ENCODE peak calls at places on chromosomes 16 and 17, in seven cellular contexts. One of them, this sample, is unnamed.

GRCh38 chr17:32672701-32673100 is 185.9 kb downstream of the CDK5R1 start:
- DNase-seq in activated T-cell treated with anti-CD3 and anti-CD28 coated beads, Interleukin-2, amount 50 U/mL, for 48 hours: no peak
- DNase-seq in CD8-positive, alpha-beta T cell: no peak
- DNase-seq in mucosa of gallbladder: no peak
- DNase-seq in NCI-H1436: no peak
- DNase-seq in mesendoderm: no peak
- DNase-seq in CD4-positive, alpha-beta T cell: no peak
- DNase-seq in this sample: no peak

GRCh38 chr16:59543641-59544040 is 809.5 kb upstream of the GOT2 start:
- DNase-seq in activated T-cell treated with anti-CD3 and anti-CD28 coated beads, Interleukin-2, amount 50 U/mL, for 48 hours: no peak
- DNase-seq in CD8-positive, alpha-beta T cell: no peak
- DNase-seq in mucosa of gallbladder: no peak
- DNase-seq in NCI-H1436: no peak
- DNase-seq in mesendoderm: no peak
- DNase-seq in CD4-positive, alpha-beta T cell: no peak
- DNase-seq in this sample: no peak

GRCh38 chr17:61458491-61459433 is 6.5 kb downstream of the TBX4 start:
- DNase-seq in activated T-cell treated with anti-CD3 and anti-CD28 coated beads, Interleukin-2, amount 50 U/mL, for 48 hours: peak
- DNase-seq in CD8-positive, alpha-beta T cell: peak
- DNase-seq in mucosa of gallbladder: no peak
- DNase-seq in NCI-H1436: no peak
- DNase-seq in mesendoderm: peak
- DNase-seq in CD4-positive, alpha-beta T cell: no peak
- DNase-seq in this sample: no peak

GRCh38 chr16:75329933-75330332 is 78.5 kb upstream of the BCAR1 start:
- DNase-seq in activated T-cell treated with anti-CD3 and anti-CD28 coated beads, Interleukin-2, amount 50 U/mL, for 48 hours: no peak
- DNase-seq in CD8-positive, alpha-beta T cell: no peak
- DNase-seq in mucosa of gallbladder: no peak
- DNase-seq in NCI-H1436: no peak
- DNase-seq in mesendoderm: no peak
- DNase-seq in CD4-positive, alpha-beta T cell: no peak
- DNase-seq in this sample: no peak

GRCh38 chr17:34252890-34253525 is 2.1 kb upstream of the CCL2 start:
- DNase-seq in activated T-cell treated with anti-CD3 and anti-CD28 coated beads, Interleukin-2, amount 50 U/mL, for 48 hours: no peak
- DNase-seq in CD8-positive, alpha-beta T cell: no peak
- DNase-seq in mucosa of gallbladder: no peak
- DNase-seq in NCI-H1436: no peak
- DNase-seq in mesendoderm: no peak
- DNase-seq in CD4-positive, alpha-beta T cell: no peak
- DNase-seq in this sample: no peak

GRCh38 chr17:2383628-2384167 is 17.2 kb downstream of the MNT start:
- DNase-seq in activated T-cell treated with anti-CD3 and anti-CD28 coated beads, Interleukin-2, amount 50 U/mL, for 48 hours: no peak
- DNase-seq in CD8-positive, alpha-beta T cell: no peak
- DNase-seq in mucosa of gallbladder: no peak
- DNase-seq in NCI-H1436: no peak
- DNase-seq in mesendoderm: no peak
- DNase-seq in CD4-positive, alpha-beta T cell: no peak
- DNase-seq in this sample: no peak

GRCh38 chr16:11032922-11033291 is 88.5 kb downstream of the CLEC16A start:
- DNase-seq in activated T-cell treated with anti-CD3 and anti-CD28 coated beads, Interleukin-2, amount 50 U/mL, for 48 hours: no peak
- DNase-seq in CD8-positive, alpha-beta T cell: no peak
- DNase-seq in mucosa of gallbladder: peak
- DNase-seq in NCI-H1436: no peak
- DNase-seq in mesendoderm: peak
- DNase-seq in CD4-positive, alpha-beta T cell: no peak
- DNase-seq in this sample: no peak

GRCh38 chr17:72063262-72063661 is 57.6 kb upstream of the SOX9 start:
- DNase-seq in activated T-cell treated with anti-CD3 and anti-CD28 coated beads, Interleukin-2, amount 50 U/mL, for 48 hours: no peak
- DNase-seq in CD8-positive, alpha-beta T cell: no peak
- DNase-seq in mucosa of gallbladder: peak
- DNase-seq in NCI-H1436: peak
- DNase-seq in mesendoderm: no peak
- DNase-seq in CD4-positive, alpha-beta T cell: no peak
- DNase-seq in this sample: no peak

GRCh38 chr16:11347831-11348230 is 2.6 kb downstream of the RMI2 start:
- DNase-seq in activated T-cell treated with anti-CD3 and anti-CD28 coated beads, Interleukin-2, amount 50 U/mL, for 48 hours: no peak
- DNase-seq in CD8-positive, alpha-beta T cell: no peak
- DNase-seq in mucosa of gallbladder: no peak
- DNase-seq in NCI-H1436: no peak
- DNase-seq in mesendoderm: no peak
- DNase-seq in CD4-positive, alpha-beta T cell: no peak
- DNase-seq in this sample: no peak

GRCh38 chr17:74646231-74646630 is 22.7 kb upstream of the CD300E start:
- DNase-seq in activated T-cell treated with anti-CD3 and anti-CD28 coated beads, Interleukin-2, amount 50 U/mL, for 48 hours: no peak
- DNase-seq in CD8-positive, alpha-beta T cell: no peak
- DNase-seq in mucosa of gallbladder: no peak
- DNase-seq in NCI-H1436: peak
- DNase-seq in mesendoderm: peak
- DNase-seq in CD4-positive, alpha-beta T cell: no peak
- DNase-seq in this sample: peak